ENCODE peak calls at places on chromosomes 3 and 15, in nine cellular contexts. A is prostate gland; O is CD8-positive, alpha-beta memory T cell; E is Peyer's patch; W is HCT116; X is IMR-90; I is OCI-LY7; B is fibroblast of lung; Z is heart left ventricle. R is an unnamed sample.

GRCh38 chr3:11908981-11909698 is 62.5 kb upstream of the TAMM41 start:
- DNase-seq in I (no peak), Z (no peak), B (no peak), X (no peak), A (no peak), E (no peak), W (no peak), O (no peak), R (no peak)

GRCh38 chr3:172607305-172608121 is 84.3 kb upstream of the TNFSF10 start:
- DNase-seq in X (peak; percentile 92), A (peak; percentile 73), I (no peak), B (peak; percentile 78), W (no peak), Z (no peak), E (no peak), O (no peak), R (peak; percentile 43)

GRCh38 chr3:108538083-108538482 is 27.7 kb upstream of the MYH15 start:
- DNase-seq in I (no peak), A (no peak), X (no peak), O (no peak), Z (no peak), B (no peak), W (no peak), E (no peak), R (no peak)

GRCh38 chr15:58441376-58442070 is 9.7 kb downstream of the LIPC start:
- DNase-seq in A (no peak), E (no peak), O (no peak), W (no peak), I (no peak), B (peak; percentile 77), X (peak; percentile 87), Z (no peak), R (no peak)

GRCh38 chr15:40844543-40844981 is 714 bp downstream of the SPINT1 start:
- DNase-seq in Z (peak; percentile 23), B (no peak), X (no peak), I (no peak), O (peak; percentile 53), A (no peak), W (no peak), E (no peak), R (no peak)

GRCh38 chr15:39031596-39031995 is 467.0 kb upstream of the RASGRP1 start:
- DNase-seq in X (no peak), W (no peak), A (no peak), E (no peak), O (no peak), Z (no peak), B (no peak), I (no peak), R (no peak)

GRCh38 chr3:73437828-73438227 is 186.9 kb downstream of the PDZRN3 start:
- DNase-seq in I (no peak), X (peak; percentile 74), A (no peak), O (no peak), E (no peak), Z (no peak), B (peak; percentile 28), W (no peak), R (no peak)

GRCh38 chr3:100425321-100425720 is 24.0 kb downstream of the LNP1 start:
- DNase-seq in B (no peak), I (no peak), A (no peak), O (no peak), E (no peak), X (no peak), W (no peak), Z (no peak), R (no peak)

GRCh38 chr3:187963003-187963676 is 190.8 kb upstream of the LPP start:
- DNase-seq in I (peak; percentile 87), Z (no peak), E (no peak), O (no peak), B (no peak), X (no peak), W (no peak), A (no peak), R (no peak)

GRCh38 chr3:4597204-4597985 is 104.2 kb downstream of the ITPR1 start:
- DNase-seq in B (no peak), E (no peak), O (no peak), X (no peak), Z (no peak), I (no peak), W (no peak), A (no peak), R (no peak)

GRCh38 chr15:39438795-39439577 is 141.9 kb upstream of the THBS1 start:
- DNase-seq in A (no peak), X (peak; percentile 40), I (no peak), W (no peak), B (no peak), Z (no peak), O (no peak), E (no peak), R (no peak)

GRCh38 chr3:111808439-111808838 is 50.6 kb upstream of the PHLDB2 start:
- DNase-seq in A (no peak), B (peak; percentile 19), X (peak; percentile 27), W (no peak), E (no peak), O (no peak), Z (no peak), I (no peak), R (no peak)

GRCh38 chr3:49199244-49199899 is 28.0 kb downstream of the KLHDC8B start:
- DNase-seq in A (peak; percentile 6), E (peak; percentile 61), B (peak; percentile 61), Z (peak; percentile 96), X (peak; percentile 24), W (no peak), O (no peak), I (no peak), R (no peak)

GRCh38 chr3:72993391-72993790 is 3.2 kb upstream of the PPP4R2 start:
- DNase-seq in E (no peak), I (no peak), W (no peak), Z (no peak), A (no peak), B (no peak), O (no peak), X (no peak), R (no peak)

GRCh38 chr15:36879568-36880225 is 220.7 kb downstream of the MEIS2 start:
- DNase-seq in A (no peak), Z (no peak), W (no peak), X (no peak), I (no peak), O (no peak), B (no peak), E (no peak), R (no peak)

GRCh38 chr15:36877294-36877693 is 223.1 kb downstream of the MEIS2 start:
- DNase-seq in I (no peak), Z (no peak), X (no peak), B (no peak), W (no peak), A (no peak), E (no peak), O (no peak), R (no peak)

GRCh38 chr15:36880226-36880912 is 220.0 kb downstream of the MEIS2 start:
- DNase-seq in X (no peak), O (no peak), I (no peak), B (no peak), Z (no peak), A (no peak), W (no peak), E (no peak), R (no peak)

GRCh38 chr15:36878745-36879262 is 221.5 kb downstream of the MEIS2 start:
- DNase-seq in A (no peak), W (no peak), E (no peak), B (no peak), X (no peak), I (no peak), O (no peak), Z (no peak), R (no peak)

GRCh38 chr15:36877796-36878744 is 222.3 kb downstream of the MEIS2 start:
- DNase-seq in Z (no peak), B (no peak), I (no peak), W (no peak), O (no peak), E (no peak), A (no peak), X (no peak), R (no peak)
- H3K4me3 ChIP-seq in Z (peak overlapping the region; percentile 45), B (no peak overlapping the region), I (no peak overlapping the region), W (no peak overlapping the region), O (no peak overlapping the region), E (no peak overlapping the region), A (no peak overlapping the region), X (no peak overlapping the region), R (peak overlapping the region; percentile 8)

DNA sequence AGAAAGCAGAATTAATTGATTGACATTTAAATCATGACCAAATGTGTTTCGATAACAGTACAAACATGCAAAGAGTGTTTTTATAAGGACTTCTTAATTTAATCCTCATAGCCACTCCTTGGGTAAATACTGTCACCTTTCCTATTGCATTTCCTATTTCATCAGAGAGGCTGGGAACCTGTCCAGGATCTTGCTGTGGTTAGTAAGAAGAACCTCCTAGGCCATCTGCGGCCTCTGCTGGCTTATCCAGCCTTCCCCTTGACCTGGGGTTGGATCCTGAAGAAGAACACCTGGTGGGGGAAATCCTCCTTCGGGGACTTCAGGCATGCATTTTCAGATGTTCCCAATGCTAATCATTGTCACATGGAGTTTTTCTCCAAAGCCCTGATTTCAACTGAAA is 25.5 kb downstream of the GLDN start:
- DNase-seq in O (no peak), W (no peak), A (peak; percentile 28), I (no peak), X (peak; percentile 52), B (peak; percentile 84), E (no peak), Z (peak; percentile 29), R (no peak)
- H3K4me1 ChIP-seq in O (no peaks in the 10 kb centered on the region), W (no peaks in the 10 kb centered on the region), A (peaks cover 2% of the 10 kb centered on the region), I (no peaks in the 10 kb centered on the region), X (peaks cover 23% of the 10 kb centered on the region), B (peaks cover 16% of the 10 kb centered on the region), E (no peaks in the 10 kb centered on the region), Z (peaks cover 25% of the 10 kb centered on the region), R (no peaks in the 10 kb centered on the region)

GRCh38 chr3:140943781-140944547 is 2.3 kb downstream of the SLC25A36 start:
- DNase-seq in O (no peak), A (no peak), W (no peak), E (no peak), I (no peak), Z (no peak), X (no peak), B (no peak), R (no peak)
- H3K4me3 ChIP-seq in O (no peak overlapping the region), A (no peak overlapping the region), W (no peak overlapping the region), E (peak overlapping the region; percentile 83), I (peak overlapping the region; percentile 82), Z (peak overlapping the region; percentile 74), X (peak overlapping the region; percentile 82), B (peak overlapping the region; percentile 13), R (no peak overlapping the region)

GRCh38 chr15:41935566-41936020 is 36.8 kb downstream of the EHD4 start:
- DNase-seq in O (no peak), X (no peak), Z (no peak), A (no peak), I (no peak), W (no peak), B (no peak), E (no peak), R (no peak)

GRCh38 chr15:41934843-41935242 is 37.5 kb downstream of the EHD4 start:
- DNase-seq in X (no peak), B (no peak), A (no peak), Z (no peak), W (no peak), O (peak; percentile 86), E (no peak), I (peak; percentile 64), R (no peak)

GRCh38 chr15:41936649-41937567 is 35.4 kb downstream of the EHD4 start:
- DNase-seq in Z (peak; percentile 49), I (no peak), A (no peak), E (no peak), X (peak; percentile 55), W (no peak), B (no peak), O (peak; percentile 90), R (no peak)

GRCh38 chr15:41937568-41937923 is 34.8 kb downstream of the EHD4 start:
- DNase-seq in B (no peak), X (no peak), Z (no peak), A (no peak), E (no peak), O (no peak), W (no peak), I (no peak), R (no peak)

GRCh38 chr15:41936155-41936554 is 36.2 kb downstream of the EHD4 start:
- DNase-seq in I (no peak), A (no peak), X (no peak), W (no peak), B (no peak), E (no peak), O (no peak), Z (no peak), R (no peak)
- H3K4me1 ChIP-seq in I (peaks cover 18% of the 10 kb centered on the region), A (no peaks in the 10 kb centered on the region), X (peaks cover 19% of the 10 kb centered on the region), W (peaks cover 91% of the 10 kb centered on the region), B (peaks cover 13% of the 10 kb centered on the region), E (peaks cover 24% of the 10 kb centered on the region), O (peaks cover 61% of the 10 kb centered on the region), Z (peaks cover 82% of the 10 kb centered on the region), R (peaks cover 4% of the 10 kb centered on the region)